ENCODE peak calls at places on chromosome 2, in five cellular contexts. B, Y, T, D and Q are unnamed samples.

GRCh38 chr2:60708630-60709320 is 47.3 kb upstream of the PAPOLG start:
- DNase-seq in D (no peak), T (no peak), Y (no peak), B (no peak), Q (no peak)

GRCh38 chr2:215917953-215918620 is 95.3 kb downstream of the MREG start:
- DNase-seq in D (peak), Y (no peak), T (peak), B (peak), Q (no peak)

GRCh38 chr2:6556755-6557154 is 309.0 kb downstream of the CMPK2 start:
- DNase-seq in T (peak), Y (no peak), B (peak), D (peak), Q (peak)

GRCh38 chr2:216632952-216633615 is at the start of gene IGFBP2:
- DNase-seq in D (no peak), Y (no peak), T (no peak), B (peak), Q (no peak)

GRCh38 chr2:130251520-130251864 is 53.3 kb upstream of the TUBA3E start:
- DNase-seq in T (no peak), D (no peak), B (no peak), Y (no peak), Q (no peak)

GRCh38 chr2:150339951-150340350 is 147.5 kb downstream of the RND3 start:
- DNase-seq in B (no peak), Y (no peak), T (no peak), D (peak), Q (peak)

GRCh38 chr2:152523091-152523490 is 188.1 kb downstream of the FMNL2 start:
- DNase-seq in D (peak), B (peak), T (no peak), Y (no peak), Q (no peak)

GRCh38 chr2:10895231-10895630 is 16.5 kb upstream of the KCNF1 start:
- DNase-seq in T (no peak), D (no peak), Y (no peak), B (no peak), Q (no peak)

GRCh38 chr2:20411361-20411894 is 35.4 kb upstream of the RHOB start:
- DNase-seq in T (peak), B (peak), D (peak), Y (peak), Q (peak)

GRCh38 chr2:141386168-141386567 is 744.6 kb downstream of the LRP1B start:
- DNase-seq in B (no peak), T (no peak), D (no peak), Y (no peak), Q (no peak)

GRCh38 chr2:236570081-236570979 is 705 bp downstream of the ACKR3 start:
- DNase-seq in T (no peak), Y (no peak), D (no peak), B (no peak), Q (no peak)

GRCh38 chr2:70541481-70542020 is 12.1 kb downstream of the TGFA start:
- DNase-seq in Y (no peak), D (peak), T (peak), B (no peak), Q (no peak)

GRCh38 chr2:55961318-55961911 is 37.8 kb upstream of the EFEMP1 start:
- DNase-seq in Y (no peak), T (peak), D (peak), B (peak), Q (no peak)

GRCh38 chr2:221791840-221792239 is 219.7 kb upstream of the EPHA4 start:
- DNase-seq in Y (no peak), B (peak), D (no peak), T (peak), Q (no peak)

GRCh38 chr2:53021828-53022227 is 745.8 kb upstream of the CHAC2 start:
- DNase-seq in Y (no peak), T (no peak), B (no peak), D (no peak), Q (no peak)

GRCh38 chr2:42089340-42089925 is 41.6 kb downstream of the PKDCC start:
- DNase-seq in B (peak), D (peak), T (peak), Y (peak), Q (no peak)

GRCh38 chr2:75729861-75730260 is 19.1 kb upstream of the GCFC2 start:
- DNase-seq in Y (no peak), T (no peak), D (peak), B (no peak), Q (no peak)

GRCh38 chr2:187138240-187138639 is 289.3 kb upstream of the ZSWIM2 start:
- DNase-seq in T (no peak), Y (no peak), B (peak), D (peak), Q (peak)

GRCh38 chr2:230318190-230319121 is 8.5 kb upstream of the SP140L start:
- DNase-seq in Y (no peak), T (no peak), B (no peak), D (no peak), Q (no peak)

GRCh38 chr2:191977754-191978153 is 130.9 kb upstream of the CAVIN2 start:
- DNase-seq in Y (no peak), T (no peak), B (peak), D (peak), Q (no peak)

GRCh38 chr2:136238552-136239346 is 120.8 kb upstream of the CXCR4 start:
- DNase-seq in T (peak), D (peak), Y (no peak), B (peak), Q (no peak)

GRCh38 chr2:20573611-20574422 is 77.1 kb downstream of the HS1BP3 start:
- DNase-seq in T (no peak), Y (no peak), D (peak), B (peak), Q (no peak)

GRCh38 chr2:164657129-164657528 is 35.8 kb upstream of the GRB14 start:
- DNase-seq in D (peak), T (no peak), Y (no peak), B (peak), Q (no peak)

GRCh38 chr2:95275151-95275515 is 884 bp downstream of the PROM2 start:
- DNase-seq in B (no peak), D (no peak), T (no peak), Y (peak), Q (no peak)

GRCh38 chr2:1686784-1687105 is 57.6 kb downstream of the PXDN start:
- DNase-seq in D (no peak), B (no peak), T (no peak), Y (no peak), Q (peak)

GRCh38 chr2:149040451-149040850 is 2.0 kb downstream of the LYPD6B start:
- DNase-seq in D (no peak), Y (no peak), T (no peak), B (peak), Q (no peak)

GRCh38 chr2:102122909-102123308 is 19.6 kb upstream of the IL1R1 start:
- DNase-seq in B (no peak), T (peak), D (no peak), Y (no peak), Q (peak)

GRCh38 chr2:121075641-121076500 is 209.1 kb downstream of the TFCP2L1 start:
- DNase-seq in Y (no peak), D (no peak), T (no peak), B (no peak), Q (no peak)

GRCh38 chr2:229270551-229271410 is at the start of gene PID1:
- DNase-seq in Y (peak), T (no peak), B (peak), D (peak), Q (no peak)

GRCh38 chr2:185014076-185014475 is 415.7 kb downstream of the ZNF804A start:
- DNase-seq in Y (no peak), B (no peak), D (no peak), T (no peak), Q (no peak)

GRCh38 chr2:72929010-72929409 is 11.7 kb downstream of the EMX1 start:
- DNase-seq in D (no peak), B (no peak), Y (no peak), T (no peak), Q (no peak)

GRCh38 chr2:58865436-58865835 is 624.3 kb upstream of the FANCL start:
- DNase-seq in Y (no peak), T (no peak), B (no peak), D (no peak), Q (no peak)
- H3K4me3 ChIP-seq in Y (no peak), T (no peak), B (no peak), D (no peak), Q (no peak)

DNA sequence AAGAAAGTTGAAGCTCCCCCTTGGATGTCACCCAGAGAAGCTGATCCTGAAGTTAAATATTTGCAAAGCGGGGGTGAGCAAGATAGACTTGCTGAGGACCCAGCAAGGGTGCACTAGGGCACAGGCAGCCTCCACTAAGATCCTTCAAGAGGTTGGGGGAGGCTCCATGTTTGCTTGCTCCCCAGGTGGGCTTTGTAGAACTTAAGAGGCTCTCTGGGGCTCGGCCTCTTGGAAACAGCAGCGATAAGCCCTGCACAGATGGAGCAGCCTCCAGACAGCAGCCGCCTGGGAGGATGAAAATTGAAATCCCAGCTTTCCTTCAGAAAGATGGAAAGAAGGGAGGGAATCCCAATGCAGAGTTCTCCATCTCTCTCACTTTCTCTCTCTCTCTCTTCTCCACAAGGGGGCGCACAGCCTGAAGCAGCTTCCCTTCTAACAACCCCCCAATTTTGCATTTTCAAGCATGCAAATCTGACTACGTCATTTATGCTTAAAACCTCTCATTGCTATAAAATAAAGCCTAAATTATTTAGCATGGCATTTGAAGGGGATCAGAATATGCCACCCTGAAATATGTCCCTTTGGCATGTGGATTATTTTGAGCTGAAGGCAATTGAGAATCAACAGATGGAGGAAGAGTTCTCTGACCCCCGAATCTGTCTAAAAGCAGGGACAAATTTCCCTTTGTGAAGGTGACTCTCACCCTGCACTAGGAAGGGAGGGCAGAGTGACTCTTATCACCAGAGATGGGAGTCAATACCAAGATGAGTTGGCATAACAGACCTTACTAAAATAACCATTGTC is 185.7 kb upstream of the KLHL29 start:
- DNase-seq in T (no peak), Y (no peak), D (peak), B (peak), Q (no peak)
- TF ChIP-seq CTCF in T (peak), Y (peak), D (peak), B (peak), Q (peak)

GRCh38 chr2:47696478-47696831 is 86.5 kb upstream of the MSH6 start:
- DNase-seq in T (no peak), D (no peak), Y (no peak), B (no peak), Q (no peak)

GRCh38 chr2:47699533-47700215 is 83.3 kb upstream of the MSH6 start:
- DNase-seq in Y (no peak), D (no peak), T (no peak), B (no peak), Q (no peak)

GRCh38 chr2:47695800-47696477 is 87.0 kb upstream of the MSH6 start:
- DNase-seq in B (no peak), Y (no peak), D (no peak), T (no peak), Q (no peak)

GRCh38 chr2:47697000-47697601 is 85.8 kb upstream of the MSH6 start:
- DNase-seq in Y (no peak), T (no peak), B (no peak), D (no peak), Q (no peak)
- H3K4me3 ChIP-seq in Y (no peak), T (no peak), B (no peak), D (no peak), Q (no peak)

DNA sequence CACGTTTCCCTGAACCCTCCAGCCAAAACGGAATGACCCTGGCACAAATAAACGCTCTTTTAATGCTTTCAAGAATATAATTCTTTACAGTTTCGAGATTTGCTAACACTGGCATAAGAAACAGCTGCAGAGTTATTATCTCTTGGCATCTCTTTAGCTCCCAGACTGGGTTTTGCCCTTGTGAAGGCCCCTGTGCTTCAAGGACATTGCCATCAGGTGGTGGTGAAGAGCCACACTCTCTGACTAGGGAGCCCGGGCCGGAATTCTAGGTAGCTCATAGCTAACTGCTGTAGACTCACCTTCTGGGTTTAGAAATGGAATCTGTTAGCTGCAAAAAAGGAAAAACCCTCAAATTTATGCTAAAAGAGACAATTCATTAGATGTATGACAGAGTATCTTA is 13.3 kb upstream of the GALNT14 start:
- DNase-seq in T (no peak), B (no peak), D (no peak), Y (no peak), Q (no peak)
- TF ChIP-seq CTCF in T (no peak), B (no peak), D (no peak), Y (no peak), Q (peak)

GRCh38 chr2:44951714-44952113 is 10.2 kb downstream of the SIX3 start:
- DNase-seq in T (no peak), D (no peak), Y (no peak), B (no peak), Q (no peak)

GRCh38 chr2:44952143-44952805 is 10.8 kb downstream of the SIX3 start:
- DNase-seq in Y (no peak), B (peak), T (no peak), D (peak), Q (no peak)

GRCh38 chr2:44954306-44954901 is 12.9 kb downstream of the SIX3 start:
- DNase-seq in T (no peak), Y (no peak), B (no peak), D (no peak), Q (no peak)

GRCh38 chr2:44953686-44953976 is 12.1 kb downstream of the SIX3 start:
- DNase-seq in D (no peak), T (no peak), Y (no peak), B (no peak), Q (no peak)

GRCh38 chr2:44952806-44953685 is 11.5 kb downstream of the SIX3 start:
- DNase-seq in T (no peak), B (no peak), Y (no peak), D (no peak), Q (no peak)
- H3K4me3 ChIP-seq in T (no peak), B (peak), Y (no peak), D (peak), Q (no peak)

GRCh38 chr2:76850969-76851368 is 671.2 kb downstream of the LRRTM4 start:
- DNase-seq in Y (no peak), B (no peak), D (no peak), T (no peak), Q (peak)
- TF ChIP-seq CTCF in Y (no peak), B (no peak), D (no peak), T (no peak), Q (no peak)

GRCh38 chr2:174332607-174333001 is 2.1 kb upstream of the SP9 start:
- DNase-seq in Y (no peak), B (no peak), T (no peak), D (no peak), Q (no peak)
- H3K4me3 ChIP-seq in Y (no peak), B (no peak), T (no peak), D (peak), Q (no peak)